ENCODE peak calls at places on chromosomes 1 and 21, in seven cellular contexts. B is progenitor cell of endocrine pancreas, M is BJ, J is mesothelial cell of epicardium, H is Caco-2, E is IMR-90, S is fibroblast of lung. R is an unnamed sample.
A peak's percentile ranks its signal among the peaks of the same experiment; 100 is the strongest.

GRCh38 chr1:110130989-110131388 is 18.7 kb downstream of the UBL4B start:
- DNase-seq in B (no peak), M (no peak), J (no peak), H (no peak), E (no peak), S (no peak), R (no peak)

GRCh38 chr1:83086346-83086745 is 912.6 kb downstream of the TTLL7 start:
- DNase-seq in B (no peak), M (no peak), J (no peak), H (no peak), E (no peak), S (no peak), R (no peak)

GRCh38 chr1:230717251-230717650 is 3.3 kb upstream of the AGT start:
- DNase-seq in B (no peak), M (no peak), J (no peak), H (no peak), E (peak; percentile 61), S (peak; percentile 15), R (no peak)

GRCh38 chr1:99645699-99646531 is at the start of gene PALMD:
- DNase-seq in B (no peak), M (no peak), J (no peak), H (no peak), E (peak; percentile 15), S (no peak), R (no peak)

GRCh38 chr1:232512712-232513111 is 117.2 kb downstream of the SIPA1L2 start:
- DNase-seq in B (no peak), M (no peak), J (no peak), H (no peak), E (no peak), S (no peak), R (no peak)

GRCh38 chr1:225474986-225475820 is 47.4 kb upstream of the LBR start:
- DNase-seq in B (peak; percentile 72), M (no peak), J (peak; percentile 93), H (no peak), E (peak; percentile 66), S (peak; percentile 71), R (no peak)

GRCh38 chr1:50995651-50996050 is 25.6 kb downstream of the CDKN2C start:
- DNase-seq in B (no peak), M (no peak), J (no peak), H (no peak), E (no peak), S (no peak), R (no peak)

GRCh38 chr1:183515002-183515689 is 42.8 kb downstream of the SMG7 start:
- DNase-seq in B (no peak), M (peak; percentile 59), J (no peak), H (no peak), E (peak; percentile 93), S (peak; percentile 86), R (no peak)

GRCh38 chr1:198681831-198682756 is 43.3 kb downstream of the PTPRC start:
- DNase-seq in B (no peak), M (peak; percentile 90), J (no peak), H (no peak), E (peak; percentile 93), S (peak; percentile 96), R (no peak)

GRCh38 chr1:211334986-211335385 is 8.4 kb downstream of the TRAF5 start:
- DNase-seq in B (no peak), M (no peak), J (no peak), H (no peak), E (peak; percentile 43), S (no peak), R (no peak)

GRCh38 chr21:32099812-32100416 is 178.9 kb downstream of the MIS18A start:
- DNase-seq in B (no peak), M (no peak), J (no peak), H (no peak), E (peak; percentile 24), S (no peak), R (no peak)

GRCh38 chr1:188043536-188044245 is 1214.9 kb downstream of the PLA2G4A start:
- DNase-seq in B (no peak), M (no peak), J (no peak), H (no peak), E (no peak), S (no peak), R (no peak)

GRCh38 chr1:54884135-54884586 is 2.8 kb downstream of the DHCR24 start:
- DNase-seq in B (no peak), M (no peak), J (no peak), H (no peak), E (peak; percentile 79), S (peak; percentile 84), R (no peak)

GRCh38 chr1:30603081-30603858 is 120.1 kb downstream of the MATN1 start:
- DNase-seq in B (no peak), M (no peak), J (no peak), H (no peak), E (no peak), S (no peak), R (no peak)

GRCh38 chr1:153626929-153627796 is at the start of gene S100A13:
- DNase-seq in B (peak; percentile 85), M (peak; percentile 69), J (peak; percentile 81), H (peak; percentile 94), E (peak; percentile 96), S (peak; percentile 96), R (no peak)

GRCh38 chr1:31111290-31111951 is 45.9 kb upstream of the PUM1 start:
- DNase-seq in B (no peak), M (no peak), J (no peak), H (peak; percentile 51), E (peak; percentile 34), S (peak; percentile 62), R (no peak)

GRCh38 chr1:66000033-66000637 is 207.4 kb downstream of the PDE4B start:
- DNase-seq in B (no peak), M (no peak), J (no peak), H (no peak), E (no peak), S (peak; percentile 33), R (no peak)

GRCh38 chr1:43367026-43367903 is 546 bp downstream of the ELOVL1 start:
- DNase-seq in B (no peak), M (no peak), J (peak; percentile 51), H (no peak), E (no peak), S (no peak), R (no peak)

GRCh38 chr1:64163972-64164371 is 39.5 kb upstream of the UBE2U start:
- DNase-seq in B (no peak), M (no peak), J (no peak), H (no peak), E (peak; percentile 64), S (peak; percentile 71), R (no peak)

GRCh38 chr1:59446257-59446901 is 149.5 kb downstream of the FGGY start:
- DNase-seq in B (no peak), M (no peak), J (no peak), H (no peak), E (peak; percentile 86), S (peak; percentile 89), R (no peak)

GRCh38 chr1:45303582-45304310 is 22.9 kb upstream of the HPDL start:
- DNase-seq in B (peak; percentile 95), M (peak; percentile 90), J (peak; percentile 89), H (peak; percentile 97), E (peak; percentile 96), S (peak; percentile 97), R (peak; percentile 86)
- TF ChIP-seq CTCF in B (peak; percentile 69), M (peak; percentile 73), J (peak; percentile 33), H (peak; percentile 68), E (peak; percentile 68), S (peak; percentile 48), R (no peak)

GRCh38 chr1:166840309-166841302 is 1.3 kb downstream of the POGK start:
- DNase-seq in B (no peak), M (no peak), J (no peak), H (peak; percentile 53), E (peak; percentile 46), S (no peak), R (no peak)

GRCh38 chr1:166836733-166837132 is 2.5 kb upstream of the POGK start:
- DNase-seq in B (no peak), M (no peak), J (no peak), H (no peak), E (peak; percentile 25), S (no peak), R (no peak)

GRCh38 chr1:166843322-166843721 is 4.0 kb downstream of the POGK start:
- DNase-seq in B (no peak), M (no peak), J (no peak), H (no peak), E (no peak), S (no peak), R (no peak)

GRCh38 chr1:166838766-166839599 is at the start of gene POGK:
- DNase-seq in B (peak; percentile 76), M (peak; percentile 58), J (peak; percentile 86), H (peak; percentile 91), E (peak; percentile 88), S (peak; percentile 90), R (peak; percentile 45)

DNA sequence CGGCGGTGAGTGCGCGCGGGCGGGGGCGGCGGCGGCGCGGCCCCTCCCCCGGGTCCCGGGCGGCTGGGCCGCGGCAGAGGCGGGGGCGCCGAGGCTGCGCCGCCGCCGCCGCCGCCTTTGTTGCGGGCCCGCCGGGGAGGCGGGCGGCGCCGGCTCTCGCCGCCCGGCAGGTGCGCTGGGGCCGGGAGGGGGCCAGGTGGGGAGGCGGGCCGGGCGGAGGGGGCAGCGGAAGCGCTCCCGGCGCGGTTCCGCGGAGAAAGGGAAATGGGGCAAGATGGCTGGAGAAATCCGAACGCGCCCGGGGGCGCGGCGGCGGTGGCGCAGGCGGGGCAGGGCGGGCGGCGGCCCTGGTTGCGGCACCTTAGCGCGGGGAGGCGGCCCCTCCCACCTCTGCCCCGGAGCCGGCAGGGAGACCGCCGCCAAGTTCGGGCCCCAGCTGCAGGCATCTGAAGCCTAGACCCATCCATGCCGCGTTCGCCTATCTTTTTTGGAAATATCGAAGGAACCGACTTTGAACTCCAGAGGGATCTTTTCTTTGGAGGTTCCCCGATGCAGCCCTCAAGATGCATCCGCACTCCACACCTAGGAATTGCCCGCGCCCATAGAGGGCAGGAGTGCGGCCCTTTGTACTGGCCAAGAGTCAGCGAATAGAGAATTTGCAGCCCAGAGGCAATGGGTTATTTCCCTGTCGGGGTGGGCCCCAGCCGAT is 479 bp downstream of the POGK start:
- DNase-seq in B (peak; percentile 23), M (no peak), J (peak; percentile 48), H (peak; percentile 50), E (peak; percentile 19), S (peak; percentile 18), R (no peak)
- TF ChIP-seq CTCF in B (peak; percentile 42), M (peak; percentile 47), J (no peak), H (peak; percentile 5), E (peak; percentile 23), S (peak; percentile 12), R (no peak)

DNA sequence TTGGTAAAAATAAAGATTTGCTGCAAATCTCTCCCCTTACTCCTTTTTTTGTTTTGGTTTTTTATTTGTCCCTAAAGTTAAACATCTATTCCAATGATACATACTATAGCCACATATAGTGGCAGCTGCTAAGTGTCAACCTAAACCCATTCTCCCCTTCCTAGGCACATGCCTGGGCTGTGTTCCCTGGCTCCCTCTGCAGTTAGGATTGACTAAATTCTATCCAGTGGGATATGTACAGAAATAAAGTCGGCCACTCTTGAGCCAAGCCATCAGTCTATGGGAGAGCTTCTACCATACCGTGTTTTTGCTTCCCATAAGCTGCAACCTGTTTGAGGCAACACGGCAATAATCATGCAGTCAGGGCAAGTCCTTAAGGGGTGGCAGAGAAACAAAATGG is 23.6 kb downstream of the MCOLN3 start:
- DNase-seq in B (no peak), M (no peak), J (no peak), H (no peak), E (no peak), S (no peak), R (no peak)
- TF ChIP-seq CTCF in B (no peak), M (no peak), J (no peak), H (no peak), E (no peak), S (no peak), R (no peak)

GRCh38 chr1:27402349-27402754 is 9.9 kb downstream of the GPR3 start:
- DNase-seq in B (no peak), M (no peak), J (no peak), H (no peak), E (peak; percentile 55), S (peak; percentile 66), R (no peak)
- TF ChIP-seq CTCF in B (peak; percentile 42), M (peak; percentile 79), J (no peak), H (no peak), E (peak; percentile 60), S (peak; percentile 49), R (no peak)

R was measured in omental fat pad.